ENCODE peak calls at places on chromosomes 5 and 9, in eight cellular contexts. One of them, this sample, is unnamed.

GRCh38 chr5:77087484-77088291 is 603 bp upstream of the ZBED3 start:
- DNase-seq in fibroblast of lung: peak; percentile 85
- DNase-seq in HepG2: peak; percentile 56
- DNase-seq in A549: no peak
- DNase-seq in tibial nerve: peak; percentile 16
- DNase-seq in lung: peak; percentile 63
- DNase-seq in GM23248: no peak
- DNase-seq in suprapubic skin: peak; percentile 62
- DNase-seq in this sample: no peak

GRCh38 chr9:108475813-108476212 is 380.0 kb downstream of the ACTL7B start:
- DNase-seq in fibroblast of lung: no peak
- DNase-seq in HepG2: peak; percentile 23
- DNase-seq in A549: no peak
- DNase-seq in tibial nerve: no peak
- DNase-seq in lung: no peak
- DNase-seq in GM23248: no peak
- DNase-seq in suprapubic skin: no peak
- DNase-seq in this sample: no peak

GRCh38 chr5:127878174-127878750 is 175.1 kb downstream of the CCDC192 start:
- DNase-seq in fibroblast of lung: peak; percentile 57
- DNase-seq in HepG2: peak; percentile 36
- DNase-seq in A549: peak; percentile 34
- DNase-seq in tibial nerve: no peak
- DNase-seq in lung: peak; percentile 53
- DNase-seq in GM23248: peak; percentile 64
- DNase-seq in suprapubic skin: no peak
- DNase-seq in this sample: no peak

GRCh38 chr5:124655211-124655880 is 91.1 kb downstream of the ZNF608 start:
- DNase-seq in fibroblast of lung: peak; percentile 81
- DNase-seq in HepG2: no peak
- DNase-seq in A549: no peak
- DNase-seq in tibial nerve: no peak
- DNase-seq in lung: no peak
- DNase-seq in GM23248: peak; percentile 47
- DNase-seq in suprapubic skin: no peak
- DNase-seq in this sample: no peak

GRCh38 chr5:179610109-179610902 is 13.2 kb downstream of the HNRNPH1 start:
- DNase-seq in fibroblast of lung: peak; percentile 45
- DNase-seq in HepG2: no peak
- DNase-seq in A549: no peak
- DNase-seq in tibial nerve: peak; percentile 22
- DNase-seq in lung: no peak
- DNase-seq in GM23248: no peak
- DNase-seq in suprapubic skin: peak; percentile 62
- DNase-seq in this sample: no peak

GRCh38 chr5:119070578-119070827 is 384 bp upstream of the DMXL1 start:
- DNase-seq in fibroblast of lung: no peak
- DNase-seq in HepG2: no peak
- DNase-seq in A549: peak; percentile 48
- DNase-seq in tibial nerve: no peak
- DNase-seq in lung: no peak
- DNase-seq in GM23248: no peak
- DNase-seq in suprapubic skin: no peak
- DNase-seq in this sample: no peak

GRCh38 chr5:60779431-60779830 is 64.6 kb downstream of the ELOVL7 start:
- DNase-seq in fibroblast of lung: no peak
- DNase-seq in HepG2: no peak
- DNase-seq in A549: no peak
- DNase-seq in tibial nerve: no peak
- DNase-seq in lung: no peak
- DNase-seq in GM23248: peak; percentile 2
- DNase-seq in suprapubic skin: no peak
- DNase-seq in this sample: no peak

GRCh38 chr9:134968011-134968822 is 50.5 kb upstream of the FCN1 start:
- DNase-seq in fibroblast of lung: peak; percentile 31
- DNase-seq in HepG2: no peak
- DNase-seq in A549: no peak
- DNase-seq in tibial nerve: no peak
- DNase-seq in lung: no peak
- DNase-seq in GM23248: no peak
- DNase-seq in suprapubic skin: no peak
- DNase-seq in this sample: no peak

GRCh38 chr9:101176384-101176783 is 147.9 kb downstream of the PLPPR1 start:
- DNase-seq in fibroblast of lung: no peak
- DNase-seq in HepG2: peak; percentile 17
- DNase-seq in A549: no peak
- DNase-seq in tibial nerve: no peak
- DNase-seq in lung: no peak
- DNase-seq in GM23248: no peak
- DNase-seq in suprapubic skin: no peak
- DNase-seq in this sample: no peak

GRCh38 chr9:129544766-129545165 is 76.1 kb downstream of the C9orf50 start:
- DNase-seq in fibroblast of lung: no peak
- DNase-seq in HepG2: no peak
- DNase-seq in A549: no peak
- DNase-seq in tibial nerve: no peak
- DNase-seq in lung: no peak
- DNase-seq in GM23248: peak; percentile 71
- DNase-seq in suprapubic skin: no peak
- DNase-seq in this sample: no peak

GRCh38 chr9:68739631-68740174 is 34.7 kb downstream of the PIP5K1B start:
- DNase-seq in fibroblast of lung: no peak
- DNase-seq in HepG2: peak; percentile 94
- DNase-seq in A549: no peak
- DNase-seq in tibial nerve: no peak
- DNase-seq in lung: no peak
- DNase-seq in GM23248: no peak
- DNase-seq in suprapubic skin: no peak
- DNase-seq in this sample: no peak

GRCh38 chr9:125295642-125296041 is 34.0 kb downstream of the GAPVD1 start:
- DNase-seq in fibroblast of lung: no peak
- DNase-seq in HepG2: no peak
- DNase-seq in A549: no peak
- DNase-seq in tibial nerve: no peak
- DNase-seq in lung: no peak
- DNase-seq in GM23248: no peak
- DNase-seq in suprapubic skin: no peak
- DNase-seq in this sample: no peak

GRCh38 chr5:43006411-43007202 is 33.5 kb downstream of the ANXA2R start:
- DNase-seq in fibroblast of lung: no peak
- DNase-seq in HepG2: no peak
- DNase-seq in A549: no peak
- DNase-seq in tibial nerve: no peak
- DNase-seq in lung: no peak
- DNase-seq in GM23248: peak; percentile 22
- DNase-seq in suprapubic skin: no peak
- DNase-seq in this sample: no peak

GRCh38 chr5:146466521-146467349 is 19.6 kb downstream of the TCERG1 start:
- DNase-seq in fibroblast of lung: peak; percentile 49
- DNase-seq in HepG2: no peak
- DNase-seq in A549: peak; percentile 25
- DNase-seq in tibial nerve: no peak
- DNase-seq in lung: no peak
- DNase-seq in GM23248: peak; percentile 65
- DNase-seq in suprapubic skin: no peak
- DNase-seq in this sample: no peak

GRCh38 chr5:172005708-172006377 is 595 bp downstream of the FBXW11 start:
- DNase-seq in fibroblast of lung: no peak
- DNase-seq in HepG2: peak; percentile 16
- DNase-seq in A549: peak; percentile 28
- DNase-seq in tibial nerve: peak; percentile 22
- DNase-seq in lung: peak; percentile 34
- DNase-seq in GM23248: peak; percentile 63
- DNase-seq in suprapubic skin: peak; percentile 65
- DNase-seq in this sample: no peak

GRCh38 chr5:133870661-133871060 is 97.8 kb downstream of the C5orf15 start:
- DNase-seq in fibroblast of lung: peak; percentile 24
- DNase-seq in HepG2: no peak
- DNase-seq in A549: no peak
- DNase-seq in tibial nerve: no peak
- DNase-seq in lung: no peak
- DNase-seq in GM23248: peak; percentile 78
- DNase-seq in suprapubic skin: no peak
- DNase-seq in this sample: no peak

GRCh38 chr9:126625329-126626116 is 11.8 kb downstream of the LMX1B start:
- DNase-seq in fibroblast of lung: no peak
- DNase-seq in HepG2: no peak
- DNase-seq in A549: no peak
- DNase-seq in tibial nerve: no peak
- DNase-seq in lung: no peak
- DNase-seq in GM23248: no peak
- DNase-seq in suprapubic skin: no peak
- DNase-seq in this sample: no peak

GRCh38 chr9:34458967-34459355 is 356 bp downstream of the DNAI1 start:
- DNase-seq in fibroblast of lung: no peak
- DNase-seq in HepG2: no peak
- DNase-seq in A549: peak; percentile 10
- DNase-seq in tibial nerve: no peak
- DNase-seq in lung: no peak
- DNase-seq in GM23248: no peak
- DNase-seq in suprapubic skin: no peak
- DNase-seq in this sample: no peak
- H3K4me3 ChIP-seq in fibroblast of lung: peak overlapping the region; percentile 48
- H3K4me3 ChIP-seq in HepG2: no peak overlapping the region
- H3K4me3 ChIP-seq in A549: peak overlapping the region; percentile 43
- H3K4me3 ChIP-seq in tibial nerve: peak overlapping the region; percentile 69
- H3K4me3 ChIP-seq in lung: no peak overlapping the region
- H3K4me3 ChIP-seq in GM23248: peak overlapping the region; percentile 78
- H3K4me3 ChIP-seq in suprapubic skin: peak overlapping the region; percentile 81
- H3K4me3 ChIP-seq in this sample: no peak overlapping the region

DNA sequence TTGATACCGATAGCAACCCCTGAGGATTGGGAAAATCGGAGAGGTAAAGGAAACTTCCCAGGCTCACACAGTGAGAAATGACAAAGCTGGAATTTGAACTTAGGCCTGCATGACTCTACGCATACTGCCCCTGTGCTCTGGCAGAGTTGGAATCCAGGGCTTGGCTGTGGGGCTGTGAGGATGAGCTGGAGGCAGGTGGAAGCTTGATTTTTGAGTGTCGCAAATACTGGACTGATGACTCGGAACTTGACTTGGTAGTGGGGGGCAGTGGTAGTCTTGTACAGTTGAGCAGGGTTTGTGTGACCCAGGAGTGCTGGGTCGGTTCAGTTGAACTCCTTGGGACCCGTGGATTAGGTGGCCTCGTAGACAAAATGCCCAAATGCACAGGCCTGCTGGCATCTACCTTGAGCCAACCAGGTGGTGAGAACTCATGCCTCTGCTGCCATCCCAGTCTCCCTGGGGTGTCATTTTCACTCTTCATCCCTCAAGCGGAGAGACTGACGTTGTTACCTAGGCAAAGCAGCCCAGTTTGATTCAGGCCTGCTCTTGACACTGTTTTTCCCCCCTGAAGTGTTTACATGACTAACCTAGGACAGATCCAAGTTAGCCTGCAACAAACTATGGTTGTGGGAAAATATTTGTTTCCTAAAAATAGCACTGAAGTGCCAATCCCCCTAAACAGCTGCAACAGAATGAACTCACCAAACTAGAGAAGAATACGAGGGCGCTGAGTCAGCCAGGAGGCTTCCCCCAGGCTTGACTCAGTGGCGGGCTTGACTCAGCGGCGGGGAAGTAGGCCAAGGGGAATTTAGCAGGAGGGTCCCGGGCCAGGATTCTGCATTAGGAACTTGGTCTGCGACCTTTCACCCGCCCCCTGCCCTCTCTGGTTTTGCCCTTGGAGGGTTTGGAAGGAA is 45.7 kb upstream of the ORM1 start:
- DNase-seq in fibroblast of lung: peak; percentile 95
- DNase-seq in HepG2: no peak
- DNase-seq in A549: no peak
- DNase-seq in tibial nerve: no peak
- DNase-seq in lung: no peak
- DNase-seq in GM23248: peak; percentile 98
- DNase-seq in suprapubic skin: peak; percentile 39
- DNase-seq in this sample: no peak
- H3K4me1 ChIP-seq in fibroblast of lung: peaks cover 20% of the 10 kb centered on the region
- H3K4me1 ChIP-seq in HepG2: peaks cover 15% of the 10 kb centered on the region
- H3K4me1 ChIP-seq in A549: peaks cover 55% of the 10 kb centered on the region
- H3K4me1 ChIP-seq in tibial nerve: no peaks in the 10 kb centered on the region
- H3K4me1 ChIP-seq in lung: no peaks in the 10 kb centered on the region
- H3K4me1 ChIP-seq in GM23248: peaks cover 16% of the 10 kb centered on the region
- H3K4me1 ChIP-seq in suprapubic skin: peaks cover 44% of the 10 kb centered on the region
- H3K4me1 ChIP-seq in this sample: no peaks in the 10 kb centered on the region

DNA sequence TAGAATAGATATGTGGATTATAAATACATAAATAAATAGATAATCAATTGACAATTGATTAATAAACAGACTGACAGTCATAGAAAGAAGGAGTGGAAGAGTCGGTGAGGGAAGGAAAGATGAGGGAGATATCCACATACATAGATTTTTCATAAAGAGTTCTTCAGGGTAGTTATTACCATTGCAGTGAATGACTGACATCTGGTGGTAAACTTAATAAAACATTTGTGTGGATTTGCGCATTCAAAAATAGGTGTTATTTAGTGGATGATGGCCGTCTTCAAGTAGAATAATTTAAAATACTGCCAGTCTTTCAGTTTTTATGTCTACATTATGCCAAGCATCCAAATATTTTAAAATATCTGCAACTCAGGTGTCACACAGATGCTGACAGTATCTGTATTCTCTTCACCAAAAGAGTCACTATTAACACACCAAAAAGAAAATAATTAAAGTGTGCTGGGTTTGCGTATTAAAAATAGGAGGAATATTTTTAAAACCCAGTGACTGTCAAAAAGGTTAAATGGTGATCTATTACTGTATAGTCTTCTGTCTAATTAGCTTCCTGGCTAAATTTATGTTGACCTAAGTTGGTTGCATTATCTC is 78.8 kb downstream of the GIN1 start:
- DNase-seq in fibroblast of lung: peak; percentile 81
- DNase-seq in HepG2: peak; percentile 20
- DNase-seq in A549: peak; percentile 5
- DNase-seq in tibial nerve: no peak
- DNase-seq in lung: no peak
- DNase-seq in GM23248: peak; percentile 62
- DNase-seq in suprapubic skin: no peak
- DNase-seq in this sample: no peak
- H3K4me3 ChIP-seq in fibroblast of lung: no peak overlapping the region
- H3K4me3 ChIP-seq in HepG2: no peak overlapping the region
- H3K4me3 ChIP-seq in A549: no peak overlapping the region
- H3K4me3 ChIP-seq in tibial nerve: no peak overlapping the region
- H3K4me3 ChIP-seq in lung: no peak overlapping the region
- H3K4me3 ChIP-seq in GM23248: no peak overlapping the region
- H3K4me3 ChIP-seq in suprapubic skin: no peak overlapping the region
- H3K4me3 ChIP-seq in this sample: no peak overlapping the region

DNA sequence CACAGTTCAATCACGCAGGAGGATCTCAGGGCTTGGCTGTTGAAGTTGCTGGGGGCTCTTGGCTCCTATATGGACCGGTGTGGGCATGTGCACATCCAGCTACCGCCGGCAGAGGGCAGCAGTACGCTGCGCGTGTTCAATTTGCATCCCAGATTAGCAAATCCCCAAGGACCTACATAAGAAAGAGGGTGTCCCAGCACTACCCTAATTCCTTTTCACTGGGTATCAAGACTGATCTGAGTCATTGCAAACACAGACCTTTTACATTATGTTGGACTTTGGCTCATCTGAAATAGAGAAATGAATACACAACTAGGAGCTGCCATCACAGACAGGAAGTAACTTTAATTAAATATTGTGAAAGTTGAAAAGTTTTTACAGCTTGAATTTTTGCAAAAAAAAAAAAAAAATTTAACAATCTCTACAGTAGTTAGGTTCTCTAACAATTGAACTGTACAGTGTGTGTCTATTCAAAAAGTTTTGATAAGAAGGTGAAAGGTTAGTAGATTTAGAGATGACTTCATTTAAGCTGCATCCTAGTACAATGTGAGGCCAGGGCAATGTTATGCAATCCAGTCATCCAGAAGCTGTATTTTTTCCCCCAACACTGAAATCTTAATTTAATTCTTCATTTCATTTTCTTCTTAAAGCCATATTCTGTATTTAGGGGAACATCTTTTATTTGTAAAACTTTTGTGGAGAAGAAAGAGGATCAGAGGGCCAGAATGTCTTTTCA is 404.0 kb downstream of the EBF1 start:
- DNase-seq in fibroblast of lung: peak; percentile 78
- DNase-seq in HepG2: peak; percentile 20
- DNase-seq in A549: peak; percentile 75
- DNase-seq in tibial nerve: peak; percentile 80
- DNase-seq in lung: peak; percentile 68
- DNase-seq in GM23248: peak; percentile 92
- DNase-seq in suprapubic skin: peak; percentile 82
- DNase-seq in this sample: peak; percentile 48
- H3K4me1 ChIP-seq in fibroblast of lung: peaks cover 9% of the 10 kb centered on the region
- H3K4me1 ChIP-seq in HepG2: no peaks in the 10 kb centered on the region
- H3K4me1 ChIP-seq in A549: peaks cover 47% of the 10 kb centered on the region
- H3K4me1 ChIP-seq in tibial nerve: peaks cover 7% of the 10 kb centered on the region
- H3K4me1 ChIP-seq in lung: no peaks in the 10 kb centered on the region
- H3K4me1 ChIP-seq in GM23248: peaks cover 54% of the 10 kb centered on the region
- H3K4me1 ChIP-seq in suprapubic skin: peaks cover 16% of the 10 kb centered on the region
- H3K4me1 ChIP-seq in this sample: no peaks in the 10 kb centered on the region